ENCODE peak calls at places on chromosomes 6 and 20, in ten cellular contexts. I is Calu3; L is A673; H is GF-D8; B is activated naive CD8-positive, alpha-beta T cell treated with anti-CD3 and anti-CD28 coated beads, Interleukin-2, amount 50 U/mL, for 24 hours; K is fibroblast of the conjunctiva; S is H54; V is progenitor cell of endocrine pancreas; O is NCI-H1930; C is AG08395. X is an unnamed sample.

GRCh38 chr6:78835817-78836216 is 31.5 kb upstream of the IRAK1BP1 start:
- DNase-seq in I (no peak), O (peak; percentile 9), B (no peak), K (no peak), S (no peak), C (no peak), V (no peak), H (no peak), L (peak; percentile 10), X (no peak)

GRCh38 chr6:44086931-44087574 is 40.2 kb downstream of the MRPL14 start:
- DNase-seq in B (no peak), O (no peak), C (no peak), I (peak; percentile 75), S (no peak), L (no peak), V (no peak), K (no peak), H (no peak), X (no peak)

GRCh38 chr6:30483677-30484279 is 5.5 kb upstream of the HLA-E start:
- DNase-seq in L (peak; percentile 69), V (no peak), B (no peak), S (no peak), H (peak; percentile 12), I (peak; percentile 70), O (peak; percentile 8), K (peak; percentile 61), C (peak; percentile 59), X (peak; percentile 37)

GRCh38 chr6:25175216-25175615 is 104.0 kb upstream of the CARMIL1 start:
- DNase-seq in K (no peak), I (peak; percentile 81), V (no peak), H (no peak), B (no peak), O (no peak), C (no peak), S (no peak), L (no peak), X (no peak)

GRCh38 chr20:46348231-46348803 is 40.0 kb upstream of the CDH22 start:
- DNase-seq in O (no peak), H (no peak), B (no peak), K (peak; percentile 13), L (peak; percentile 30), S (no peak), C (peak; percentile 54), I (no peak), V (no peak), X (no peak)

GRCh38 chr6:32796848-32797776 is 19.7 kb downstream of the HLA-DOB start:
- DNase-seq in C (peak; percentile 65), L (peak; percentile 78), B (peak; percentile 86), K (peak; percentile 44), I (peak; percentile 80), V (peak; percentile 71), H (peak; percentile 4), O (peak; percentile 2), S (no peak), X (no peak)

GRCh38 chr6:13923527-13924145 is 1.1 kb upstream of the RNF182 start:
- DNase-seq in V (no peak), S (peak; percentile 79), O (no peak), C (peak; percentile 75), B (no peak), K (no peak), I (no peak), H (no peak), L (peak; percentile 53), X (no peak)

GRCh38 chr6:33123732-33124524 is 48.1 kb downstream of the HLA-DPB1 start:
- DNase-seq in K (no peak), C (peak; percentile 42), H (peak; percentile 25), B (no peak), O (no peak), V (no peak), I (peak; percentile 25), S (peak; percentile 47), L (peak; percentile 73), X (no peak)

GRCh38 chr20:63501818-63502670 is 3.2 kb upstream of the EEF1A2 start:
- DNase-seq in L (peak; percentile 67), H (no peak), I (peak; percentile 54), C (no peak), S (no peak), B (no peak), K (no peak), V (peak; percentile 14), O (peak; percentile 61), X (no peak)